ENCODE peak calls at places on chromosomes 2 and 18, in six cellular contexts. One of them, this sample, is unnamed.

GRCh38 chr2:240589381-240589780 is 2.8 kb downstream of the CAPN10 start:
- DNase-seq in kidney: peak; percentile 58
- DNase-seq in GM20000: no peak
- DNase-seq in progenitor cell of endocrine pancreas: no peak
- DNase-seq in RWPE2: peak; percentile 41
- DNase-seq in cardiac muscle cell: no peak
- DNase-seq in this sample: no peak

GRCh38 chr2:153287109-153287801 is 191.3 kb downstream of the RPRM start:
- DNase-seq in kidney: no peak
- DNase-seq in cardiac muscle cell: peak; percentile 0
- DNase-seq in progenitor cell of endocrine pancreas: peak; percentile 39
- DNase-seq in GM20000: peak; percentile 4
- DNase-seq in RWPE2: no peak
- DNase-seq in this sample: no peak

GRCh38 chr2:119696494-119697030 is 17.6 kb downstream of the TMEM177 start:
- DNase-seq in progenitor cell of endocrine pancreas: no peak
- DNase-seq in RWPE2: no peak
- DNase-seq in GM20000: no peak
- DNase-seq in cardiac muscle cell: no peak
- DNase-seq in kidney: peak; percentile 57
- DNase-seq in this sample: no peak

GRCh38 chr2:31877008-31877407 is 133.8 kb downstream of the MEMO1 start:
- DNase-seq in cardiac muscle cell: peak; percentile 22
- DNase-seq in RWPE2: no peak
- DNase-seq in progenitor cell of endocrine pancreas: no peak
- DNase-seq in kidney: no peak
- DNase-seq in GM20000: no peak
- DNase-seq in this sample: no peak

GRCh38 chr2:129857200-129857599 is 122.3 kb upstream of the RAB6C start:
- DNase-seq in RWPE2: no peak
- DNase-seq in progenitor cell of endocrine pancreas: no peak
- DNase-seq in cardiac muscle cell: no peak
- DNase-seq in kidney: peak; percentile 35
- DNase-seq in GM20000: no peak
- DNase-seq in this sample: no peak

GRCh38 chr2:17877811-17878221 is 651 bp upstream of the KCNS3 start:
- DNase-seq in cardiac muscle cell: peak; percentile 8
- DNase-seq in GM20000: peak; percentile 52
- DNase-seq in kidney: no peak
- DNase-seq in RWPE2: no peak
- DNase-seq in progenitor cell of endocrine pancreas: no peak
- DNase-seq in this sample: peak; percentile 20

GRCh38 chr2:129229830-129230441 is 749.5 kb upstream of the RAB6C start:
- DNase-seq in progenitor cell of endocrine pancreas: no peak
- DNase-seq in cardiac muscle cell: no peak
- DNase-seq in GM20000: no peak
- DNase-seq in kidney: no peak
- DNase-seq in RWPE2: no peak
- DNase-seq in this sample: no peak

GRCh38 chr2:29155578-29155977 is 40.4 kb downstream of the CLIP4 start:
- DNase-seq in progenitor cell of endocrine pancreas: no peak
- DNase-seq in kidney: no peak
- DNase-seq in GM20000: no peak
- DNase-seq in cardiac muscle cell: no peak
- DNase-seq in RWPE2: no peak
- DNase-seq in this sample: no peak

GRCh38 chr2:132804045-132804444 is 134.0 kb upstream of the LYPD1 start:
- DNase-seq in GM20000: no peak
- DNase-seq in RWPE2: no peak
- DNase-seq in kidney: no peak
- DNase-seq in cardiac muscle cell: peak; percentile 24
- DNase-seq in progenitor cell of endocrine pancreas: no peak
- DNase-seq in this sample: no peak

GRCh38 chr2:150259746-150260145 is 227.7 kb downstream of the RND3 start:
- DNase-seq in cardiac muscle cell: no peak
- DNase-seq in GM20000: no peak
- DNase-seq in RWPE2: no peak
- DNase-seq in progenitor cell of endocrine pancreas: no peak
- DNase-seq in kidney: no peak
- DNase-seq in this sample: no peak

GRCh38 chr18:9549405-9549804 is 65.0 kb downstream of the PPP4R1 start:
- DNase-seq in RWPE2: no peak
- DNase-seq in GM20000: no peak
- DNase-seq in progenitor cell of endocrine pancreas: no peak
- DNase-seq in kidney: no peak
- DNase-seq in cardiac muscle cell: no peak
- DNase-seq in this sample: no peak
- TF ChIP-seq CTCF in RWPE2: no peak
- TF ChIP-seq CTCF in GM20000: no peak
- TF ChIP-seq CTCF in progenitor cell of endocrine pancreas: peak; percentile 35
- TF ChIP-seq CTCF in kidney: no peak
- TF ChIP-seq CTCF in cardiac muscle cell: no peak
- TF ChIP-seq CTCF in this sample: no peak

GRCh38 chr2:84421791-84422190 is 37.3 kb downstream of the SUCLG1 start:
- DNase-seq in progenitor cell of endocrine pancreas: no peak
- DNase-seq in cardiac muscle cell: no peak
- DNase-seq in kidney: no peak
- DNase-seq in RWPE2: no peak
- DNase-seq in GM20000: no peak
- DNase-seq in this sample: no peak

GRCh38 chr2:84427235-84428138 is 31.6 kb downstream of the SUCLG1 start:
- DNase-seq in kidney: no peak
- DNase-seq in progenitor cell of endocrine pancreas: no peak
- DNase-seq in cardiac muscle cell: peak; percentile 72
- DNase-seq in GM20000: no peak
- DNase-seq in RWPE2: no peak
- DNase-seq in this sample: no peak

GRCh38 chr2:84421197-84421596 is 37.9 kb downstream of the SUCLG1 start:
- DNase-seq in kidney: no peak
- DNase-seq in GM20000: no peak
- DNase-seq in cardiac muscle cell: no peak
- DNase-seq in RWPE2: no peak
- DNase-seq in progenitor cell of endocrine pancreas: no peak
- DNase-seq in this sample: no peak

GRCh38 chr2:84429328-84429727 is 29.8 kb downstream of the SUCLG1 start:
- DNase-seq in RWPE2: no peak
- DNase-seq in kidney: no peak
- DNase-seq in cardiac muscle cell: no peak
- DNase-seq in progenitor cell of endocrine pancreas: no peak
- DNase-seq in GM20000: no peak
- DNase-seq in this sample: no peak

GRCh38 chr2:84424152-84424551 is 34.9 kb downstream of the SUCLG1 start:
- DNase-seq in cardiac muscle cell: peak; percentile 38
- DNase-seq in progenitor cell of endocrine pancreas: no peak
- DNase-seq in kidney: no peak
- DNase-seq in RWPE2: no peak
- DNase-seq in GM20000: no peak
- DNase-seq in this sample: no peak
- TF ChIP-seq CTCF in cardiac muscle cell: peak; percentile 55
- TF ChIP-seq CTCF in progenitor cell of endocrine pancreas: peak; percentile 67
- TF ChIP-seq CTCF in kidney: peak; percentile 22
- TF ChIP-seq CTCF in RWPE2: peak; percentile 61
- TF ChIP-seq CTCF in GM20000: no peak
- TF ChIP-seq CTCF in this sample: no peak

GRCh38 chr18:34867520-34867919 is 157.4 kb downstream of the DTNA start:
- DNase-seq in RWPE2: no peak
- DNase-seq in cardiac muscle cell: peak; percentile 43
- DNase-seq in GM20000: no peak
- DNase-seq in progenitor cell of endocrine pancreas: no peak
- DNase-seq in kidney: no peak
- DNase-seq in this sample: no peak

GRCh38 chr18:34870916-34871315 is 160.8 kb downstream of the DTNA start:
- DNase-seq in kidney: no peak
- DNase-seq in RWPE2: no peak
- DNase-seq in cardiac muscle cell: no peak
- DNase-seq in GM20000: no peak
- DNase-seq in progenitor cell of endocrine pancreas: no peak
- DNase-seq in this sample: no peak

GRCh38 chr18:34864836-34865497 is 154.9 kb downstream of the DTNA start:
- DNase-seq in kidney: no peak
- DNase-seq in RWPE2: no peak
- DNase-seq in progenitor cell of endocrine pancreas: no peak
- DNase-seq in cardiac muscle cell: no peak
- DNase-seq in GM20000: no peak
- DNase-seq in this sample: no peak

GRCh38 chr18:34866310-34866709 is 156.2 kb downstream of the DTNA start:
- DNase-seq in kidney: no peak
- DNase-seq in progenitor cell of endocrine pancreas: no peak
- DNase-seq in cardiac muscle cell: no peak
- DNase-seq in RWPE2: no peak
- DNase-seq in GM20000: no peak
- DNase-seq in this sample: no peak

GRCh38 chr18:34866739-34867138 is 156.6 kb downstream of the DTNA start:
- DNase-seq in progenitor cell of endocrine pancreas: no peak
- DNase-seq in cardiac muscle cell: peak; percentile 28
- DNase-seq in kidney: no peak
- DNase-seq in GM20000: no peak
- DNase-seq in RWPE2: no peak
- DNase-seq in this sample: no peak
- TF ChIP-seq CTCF in progenitor cell of endocrine pancreas: peak; percentile 70
- TF ChIP-seq CTCF in cardiac muscle cell: peak; percentile 58
- TF ChIP-seq CTCF in kidney: peak; percentile 13
- TF ChIP-seq CTCF in GM20000: no peak
- TF ChIP-seq CTCF in RWPE2: peak; percentile 59
- TF ChIP-seq CTCF in this sample: no peak

DNA sequence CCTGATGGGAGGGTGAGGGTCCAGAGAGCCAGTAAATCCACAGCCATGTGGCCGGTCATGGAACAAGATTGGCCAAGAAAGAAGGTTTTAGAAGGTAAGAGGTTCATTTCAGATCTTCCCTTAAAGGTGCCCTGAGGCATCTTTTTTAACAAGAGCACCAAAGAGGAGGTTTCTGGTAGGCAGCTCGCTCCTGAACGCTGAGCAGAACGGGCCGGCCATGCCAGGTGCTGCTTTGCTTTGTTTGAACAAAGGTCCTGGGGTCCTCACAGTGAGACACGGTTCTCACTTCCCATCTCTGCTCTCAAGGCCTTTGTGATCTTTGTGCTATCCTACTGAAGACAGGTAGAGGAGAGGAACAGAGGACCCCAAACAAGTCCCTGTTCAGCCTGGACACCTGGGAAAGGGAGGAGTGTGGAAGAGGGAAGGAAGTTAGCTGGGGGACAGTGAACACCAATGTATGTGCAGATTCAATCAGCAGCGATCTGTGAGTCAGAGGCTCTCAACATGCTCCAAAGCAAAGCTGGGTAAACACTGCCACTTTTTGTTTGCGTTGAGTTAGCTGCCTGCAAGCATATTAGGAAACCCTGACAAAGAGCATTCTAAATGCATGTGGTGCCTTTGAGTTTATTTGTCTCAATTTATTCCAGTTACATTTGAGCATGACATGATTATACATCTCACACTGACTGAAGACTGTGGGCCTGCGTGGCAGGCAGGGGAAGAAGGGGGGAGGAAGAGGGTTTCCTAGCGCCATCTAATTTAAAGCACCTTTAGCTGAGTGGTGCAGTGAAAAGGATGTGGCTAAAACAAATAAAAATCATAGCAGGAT is 102.4 kb downstream of the ASB1 start:
- DNase-seq in RWPE2: no peak
- DNase-seq in cardiac muscle cell: peak; percentile 26
- DNase-seq in progenitor cell of endocrine pancreas: no peak
- DNase-seq in kidney: peak; percentile 29
- DNase-seq in GM20000: no peak
- DNase-seq in this sample: no peak
- TF ChIP-seq CTCF in RWPE2: peak; percentile 15
- TF ChIP-seq CTCF in cardiac muscle cell: no peak
- TF ChIP-seq CTCF in progenitor cell of endocrine pancreas: no peak
- TF ChIP-seq CTCF in kidney: no peak
- TF ChIP-seq CTCF in GM20000: no peak
- TF ChIP-seq CTCF in this sample: no peak

GRCh38 chr2:205337307-205337706 is 345.0 kb upstream of the NRP2 start:
- DNase-seq in progenitor cell of endocrine pancreas: no peak
- DNase-seq in RWPE2: no peak
- DNase-seq in GM20000: no peak
- DNase-seq in kidney: no peak
- DNase-seq in cardiac muscle cell: no peak
- DNase-seq in this sample: no peak

GRCh38 chr2:205347899-205348298 is 334.4 kb upstream of the NRP2 start:
- DNase-seq in RWPE2: no peak
- DNase-seq in cardiac muscle cell: no peak
- DNase-seq in kidney: no peak
- DNase-seq in progenitor cell of endocrine pancreas: no peak
- DNase-seq in GM20000: no peak
- DNase-seq in this sample: no peak

GRCh38 chr2:205343103-205343502 is 339.2 kb upstream of the NRP2 start:
- DNase-seq in RWPE2: no peak
- DNase-seq in GM20000: no peak
- DNase-seq in kidney: no peak
- DNase-seq in cardiac muscle cell: no peak
- DNase-seq in progenitor cell of endocrine pancreas: no peak
- DNase-seq in this sample: no peak
- TF ChIP-seq CTCF in RWPE2: no peak
- TF ChIP-seq CTCF in GM20000: no peak
- TF ChIP-seq CTCF in kidney: no peak
- TF ChIP-seq CTCF in cardiac muscle cell: no peak
- TF ChIP-seq CTCF in progenitor cell of endocrine pancreas: no peak
- TF ChIP-seq CTCF in this sample: no peak

GRCh38 chr2:25044990-25045389 is 3.1 kb downstream of the EFR3B start:
- DNase-seq in cardiac muscle cell: no peak
- DNase-seq in GM20000: no peak
- DNase-seq in kidney: no peak
- DNase-seq in progenitor cell of endocrine pancreas: no peak
- DNase-seq in RWPE2: no peak
- DNase-seq in this sample: no peak

GRCh38 chr2:25042321-25043240 is 705 bp downstream of the EFR3B start:
- DNase-seq in progenitor cell of endocrine pancreas: no peak
- DNase-seq in GM20000: peak; percentile 36
- DNase-seq in RWPE2: no peak
- DNase-seq in kidney: peak; percentile 83
- DNase-seq in cardiac muscle cell: peak; percentile 38
- DNase-seq in this sample: no peak

GRCh38 chr2:25041928-25042320 is at the start of gene EFR3B:
- DNase-seq in RWPE2: peak; percentile 93
- DNase-seq in progenitor cell of endocrine pancreas: peak; percentile 91
- DNase-seq in kidney: peak; percentile 98
- DNase-seq in cardiac muscle cell: peak; percentile 97
- DNase-seq in GM20000: peak; percentile 99
- DNase-seq in this sample: peak; percentile 84

GRCh38 chr2:25043241-25043867 is 1.5 kb downstream of the EFR3B start:
- DNase-seq in GM20000: peak; percentile 32
- DNase-seq in kidney: no peak
- DNase-seq in cardiac muscle cell: peak; percentile 69
- DNase-seq in progenitor cell of endocrine pancreas: no peak
- DNase-seq in RWPE2: no peak
- DNase-seq in this sample: no peak

GRCh38 chr2:25044011-25044410 is 2.1 kb downstream of the EFR3B start:
- DNase-seq in RWPE2: no peak
- DNase-seq in cardiac muscle cell: no peak
- DNase-seq in progenitor cell of endocrine pancreas: no peak
- DNase-seq in kidney: no peak
- DNase-seq in GM20000: no peak
- DNase-seq in this sample: no peak
- TF ChIP-seq CTCF in RWPE2: no peak
- TF ChIP-seq CTCF in cardiac muscle cell: no peak
- TF ChIP-seq CTCF in progenitor cell of endocrine pancreas: no peak
- TF ChIP-seq CTCF in kidney: no peak
- TF ChIP-seq CTCF in GM20000: no peak
- TF ChIP-seq CTCF in this sample: no peak